ENCODE peak calls at places on chromosome 9, in six cellular contexts. W is AG04450, R is choroid plexus epithelial cell, U is fibroblast of pulmonary artery, D is heart left ventricle, I is GM04504. A is an unnamed sample.

GRCh38 chr9:111728617-111729366 is 65.9 kb downstream of the SHOC1 start:
- DNase-seq in U (peak), R (peak), D (no peak), I (peak), W (peak), A (no peak)

GRCh38 chr9:2356391-2356790 is 265.2 kb upstream of the VLDLR start:
- DNase-seq in D (no peak), U (no peak), W (no peak), R (peak), I (no peak), A (no peak)

GRCh38 chr9:94663139-94663538 is 23.8 kb upstream of the FBP1 start:
- DNase-seq in U (no peak), W (no peak), I (no peak), R (no peak), D (no peak), A (no peak)

GRCh38 chr9:128706671-128707381 is 4.5 kb downstream of the PKN3 start:
- DNase-seq in W (no peak), R (no peak), D (peak), U (no peak), I (no peak), A (no peak)

GRCh38 chr9:132144708-132145365 is 17.0 kb upstream of the NTNG2 start:
- DNase-seq in R (peak), D (no peak), U (peak), I (no peak), W (peak), A (no peak)

GRCh38 chr9:106056328-106056727 is 362.0 kb downstream of the TMEM38B start:
- DNase-seq in W (no peak), U (no peak), D (no peak), I (no peak), R (no peak), A (no peak)

GRCh38 chr9:108775901-108776306 is 79.9 kb downstream of the ACTL7B start:
- DNase-seq in D (no peak), W (no peak), R (peak), U (no peak), I (no peak), A (no peak)

GRCh38 chr9:121350993-121351561 is 19.0 kb downstream of the STOM start:
- DNase-seq in W (peak), D (peak), U (peak), R (peak), I (peak), A (no peak)

GRCh38 chr9:133238272-133238850 is 29.3 kb upstream of the OBP2B start:
- DNase-seq in W (no peak), I (no peak), R (peak), U (peak), D (peak), A (no peak)

GRCh38 chr9:27595733-27596132 is 22.5 kb upstream of the C9orf72 start:
- DNase-seq in W (no peak), R (no peak), D (no peak), U (no peak), I (no peak), A (no peak)